ENCODE peak calls at places on chromosomes 2 and 18, in five cellular contexts. O is K562, M is IMR-90, T is HepG2, X is GM12878. E is an unnamed sample.

GRCh38 chr2:160077912-160078585 is 15.6 kb upstream of the PLA2R1 start:
- DNase-seq in M (no peak), O (no peak), X (no peak), T (no peak), E (no peak)

GRCh38 chr2:230067990-230068657 is 600 bp downstream of the SLC16A14 start:
- DNase-seq in O (no peak), T (no peak), X (no peak), M (peak), E (peak)

GRCh38 chr2:183059561-183059960 is 19.0 kb upstream of the DUSP19 start:
- DNase-seq in O (peak), T (no peak), M (peak), X (no peak), E (peak)

GRCh38 chr2:237675326-237675725 is 47.9 kb downstream of the LRRFIP1 start:
- DNase-seq in T (no peak), X (no peak), M (no peak), O (no peak), E (no peak)

GRCh38 chr2:160140001-160140400 is 60.1 kb downstream of the ITGB6 start:
- DNase-seq in X (no peak), M (peak), O (no peak), T (no peak), E (no peak)

GRCh38 chr2:222561817-222562424 is 94.0 kb downstream of the FARSB start:
- DNase-seq in M (peak), O (peak), T (peak), X (peak), E (peak)

GRCh38 chr2:32738939-32739338 is 111.1 kb downstream of the TTC27 start:
- DNase-seq in O (no peak), T (no peak), M (peak), X (no peak), E (no peak)

GRCh38 chr2:38907743-38908562 is 18.3 kb downstream of the ARHGEF33 start:
- DNase-seq in M (no peak), X (peak), T (peak), O (no peak), E (no peak)

GRCh38 chr18:25072205-25072604 is 279.8 kb downstream of the ZNF521 start:
- DNase-seq in M (no peak), X (no peak), O (no peak), T (no peak), E (no peak)

GRCh38 chr2:239801404-239802100 is 223.6 kb downstream of the NDUFA10 start:
- DNase-seq in O (no peak), T (no peak), M (no peak), X (no peak), E (no peak)

GRCh38 chr2:168525020-168525419 is 68.9 kb downstream of the CERS6 start:
- DNase-seq in O (no peak), M (no peak), X (no peak), T (no peak), E (no peak)

GRCh38 chr2:169141713-169142352 is 72.5 kb downstream of the DHRS9 start:
- DNase-seq in O (peak), X (peak), M (peak), T (peak), E (peak)

GRCh38 chr2:96759548-96759947 is 1.2 kb upstream of the CNNM4 start:
- DNase-seq in M (no peak), O (no peak), T (no peak), X (no peak), E (no peak)

GRCh38 chr2:241777167-241777685 is 604 bp downstream of the GAL3ST2 start:
- DNase-seq in M (no peak), X (no peak), O (no peak), T (no peak), E (no peak)

GRCh38 chr18:79529296-79529695 is 133.6 kb downstream of the NFATC1 start:
- DNase-seq in O (no peak), T (no peak), M (no peak), X (no peak), E (no peak)

GRCh38 chr2:219449609-219450008 is 15.0 kb downstream of the SPEG start:
- DNase-seq in X (no peak), M (no peak), T (no peak), O (no peak), E (no peak)

GRCh38 chr2:128512664-128513415 is 194.2 kb upstream of the HS6ST1 start:
- DNase-seq in X (no peak), T (no peak), O (no peak), M (no peak), E (no peak)

GRCh38 chr2:108960006-108960405 is 29.0 kb downstream of the EDAR start:
- DNase-seq in M (no peak), X (no peak), O (peak), T (no peak), E (no peak)

GRCh38 chr2:157327621-157328102 is 2.0 kb upstream of the ERMN start:
- DNase-seq in M (peak), T (peak), O (peak), X (peak), E (peak)

GRCh38 chr2:113021312-113021711 is 16.1 kb downstream of the IL36A start:
- DNase-seq in M (no peak), T (no peak), X (no peak), O (no peak), E (no peak)

GRCh38 chr2:231241755-231242507 is 43.5 kb downstream of the ARMC9 start:
- DNase-seq in X (no peak), T (no peak), O (no peak), M (no peak), E (no peak)

GRCh38 chr18:64929026-64929425 is 780.1 kb upstream of the LINC00305 start:
- DNase-seq in O (no peak), T (no peak), M (no peak), X (no peak), E (no peak)

GRCh38 chr18:34551824-34552223 is 158.3 kb upstream of the DTNA start:
- DNase-seq in X (no peak), T (no peak), M (no peak), O (no peak), E (no peak)

GRCh38 chr2:8154936-8155335 is 526.9 kb upstream of the ID2 start:
- DNase-seq in T (no peak), O (no peak), M (peak), X (no peak), E (no peak)

DNA sequence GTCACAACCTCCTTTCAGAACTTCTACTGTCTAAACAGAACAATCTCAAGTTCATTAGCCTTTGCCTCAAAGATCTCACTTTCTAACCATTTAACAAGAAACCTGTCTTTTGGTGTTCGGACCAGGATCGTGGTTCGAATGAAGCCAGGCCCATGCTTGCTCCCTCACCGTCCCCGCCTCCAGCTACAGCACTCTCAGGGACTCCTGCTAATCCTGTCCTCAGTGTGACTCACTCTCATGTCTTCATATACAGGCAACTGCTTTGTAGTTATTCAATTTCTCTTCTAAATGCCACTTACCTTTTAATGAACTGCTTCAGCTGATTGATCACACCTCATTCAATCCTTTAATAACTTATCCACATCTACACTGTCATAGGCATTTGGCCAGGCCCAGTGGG is 15.8 kb downstream of the SERTAD2 start:
- DNase-seq in O (no peak), X (no peak), T (no peak), M (peak), E (no peak)
- TF ChIP-seq RFX5 in O (no peak), X (no peak), T (no peak), M (no peak), E (no peak)

GRCh38 chr2:46010925-46011490 is 286.2 kb upstream of the EPAS1 start:
- DNase-seq in M (peak), T (peak), O (no peak), X (no peak), E (peak)
- TF ChIP-seq RFX5 in M (no peak), T (no peak), O (no peak), X (no peak), E (no peak)

GRCh38 chr2:25161055-25161781 is 7.2 kb downstream of the POMC start:
- DNase-seq in O (no peak), M (peak), T (no peak), X (no peak), E (no peak)
- TF ChIP-seq RFX5 in O (no peak), M (no peak), T (no peak), X (no peak), E (no peak)

GRCh38 chr2:197246405-197246804 is 64.2 kb downstream of the ANKRD44 start:
- DNase-seq in M (no peak), O (no peak), T (no peak), X (no peak), E (no peak)
- TF ChIP-seq RFX5 in M (no peak), O (no peak), T (no peak), X (no peak), E (no peak)

GRCh38 chr2:166372046-166372445 is 3.7 kb downstream of the SCN9A start:
- DNase-seq in M (peak), O (no peak), X (no peak), T (peak), E (no peak)
- TF ChIP-seq RFX5 in M (no peak), O (no peak), X (no peak), T (no peak), E (no peak)

DNA sequence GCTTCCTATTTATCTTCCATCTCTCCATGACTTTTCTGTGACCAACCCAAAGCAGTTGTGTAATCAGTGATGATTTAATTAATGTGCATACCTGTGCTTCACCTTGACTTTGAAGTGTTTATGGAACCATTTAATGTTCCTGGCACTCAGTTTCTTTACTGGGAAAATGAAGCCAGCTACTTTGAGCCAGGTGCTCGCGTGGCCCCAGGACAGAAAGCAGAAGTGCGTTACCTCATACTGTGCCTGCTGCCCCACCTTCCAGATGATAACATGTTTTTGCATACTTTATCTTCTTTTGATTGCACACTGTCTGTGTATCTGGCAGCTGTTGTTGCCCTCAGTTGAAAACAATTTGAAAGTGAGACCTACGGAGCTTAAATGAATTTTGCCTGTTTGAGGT is 61.3 kb downstream of the PMAIP1 start:
- DNase-seq in X (no peak), O (no peak), T (no peak), M (no peak), E (no peak)
- TF ChIP-seq RFX5 in X (no peak), O (no peak), T (no peak), M (no peak), E (no peak)

E was measured in A549.